ENCODE peak calls at places on chromosomes 3 and 15, in eight cellular contexts. P is tibial artery, M is upper lobe of right lung, Y is endothelial cell of umbilical vein, E is fibroblast of the aortic adventitia, U is body of pancreas, C is AG04449, N is Panc1. W is an unnamed sample.

GRCh38 chr3:52877085-52877484 is 20.3 kb downstream of the STIMATE start:
- DNase-seq in P (no peak), M (no peak), Y (no peak), E (no peak), U (no peak), C (no peak), N (no peak), W (no peak)

GRCh38 chr3:120457827-120458226 is 7.0 kb upstream of the FSTL1 start:
- DNase-seq in P (no peak), M (no peak), Y (no peak), E (no peak), U (no peak), C (no peak), N (no peak), W (no peak)

GRCh38 chr3:31305324-31305723 is 227.4 kb upstream of the STT3B start:
- DNase-seq in P (no peak), M (no peak), Y (no peak), E (no peak), U (no peak), C (no peak), N (no peak), W (no peak)

GRCh38 chr3:150202696-150203095 is 205.4 kb upstream of the TSC22D2 start:
- DNase-seq in P (no peak), M (no peak), Y (no peak), E (no peak), U (no peak), C (no peak), N (no peak), W (no peak)

GRCh38 chr3:127637971-127638370 is 9.0 kb downstream of the PODXL2 start:
- DNase-seq in P (no peak), M (no peak), Y (no peak), E (no peak), U (no peak), C (no peak), N (no peak), W (peak; percentile 20)

GRCh38 chr3:141380987-141381386 is 12.7 kb downstream of the ZBTB38 start:
- DNase-seq in P (no peak), M (no peak), Y (no peak), E (no peak), U (no peak), C (no peak), N (no peak), W (no peak)

GRCh38 chr15:70528270-70528706 is 235.1 kb downstream of the UACA start:
- DNase-seq in P (no peak), M (no peak), Y (peak; percentile 70), E (peak; percentile 53), U (no peak), C (no peak), N (no peak), W (no peak)

GRCh38 chr15:80736571-80736970 is 41.5 kb downstream of the ABHD17C start:
- DNase-seq in P (no peak), M (no peak), Y (peak; percentile 70), E (peak; percentile 25), U (no peak), C (no peak), N (no peak), W (no peak)

GRCh38 chr15:81789403-81789802 is 256.4 kb downstream of the MEX3B start:
- DNase-seq in P (no peak), M (no peak), Y (no peak), E (no peak), U (no peak), C (no peak), N (no peak), W (no peak)

GRCh38 chr3:105559856-105560255 is 193.1 kb downstream of the ALCAM start:
- DNase-seq in P (no peak), M (no peak), Y (no peak), E (no peak), U (no peak), C (no peak), N (no peak), W (no peak)

GRCh38 chr3:183252973-183253363 is at the start of gene B3GNT5:
- DNase-seq in P (no peak), M (peak; percentile 92), Y (peak; percentile 16), E (no peak), U (peak; percentile 90), C (no peak), N (no peak), W (peak; percentile 67)

GRCh38 chr3:183252108-183252782 is 808 bp upstream of the B3GNT5 start:
- DNase-seq in P (no peak), M (no peak), Y (no peak), E (no peak), U (no peak), C (no peak), N (no peak), W (peak; percentile 36)

GRCh38 chr3:183253364-183253960 is 409 bp downstream of the B3GNT5 start:
- DNase-seq in P (peak; percentile 84), M (peak; percentile 91), Y (peak; percentile 71), E (peak; percentile 67), U (peak; percentile 81), C (no peak), N (no peak), W (peak; percentile 89)

GRCh38 chr3:183253961-183254815 is 1.1 kb downstream of the B3GNT5 start:
- DNase-seq in P (peak; percentile 66), M (peak; percentile 83), Y (peak; percentile 55), E (no peak), U (peak; percentile 70), C (no peak), N (no peak), W (no peak)

DNA sequence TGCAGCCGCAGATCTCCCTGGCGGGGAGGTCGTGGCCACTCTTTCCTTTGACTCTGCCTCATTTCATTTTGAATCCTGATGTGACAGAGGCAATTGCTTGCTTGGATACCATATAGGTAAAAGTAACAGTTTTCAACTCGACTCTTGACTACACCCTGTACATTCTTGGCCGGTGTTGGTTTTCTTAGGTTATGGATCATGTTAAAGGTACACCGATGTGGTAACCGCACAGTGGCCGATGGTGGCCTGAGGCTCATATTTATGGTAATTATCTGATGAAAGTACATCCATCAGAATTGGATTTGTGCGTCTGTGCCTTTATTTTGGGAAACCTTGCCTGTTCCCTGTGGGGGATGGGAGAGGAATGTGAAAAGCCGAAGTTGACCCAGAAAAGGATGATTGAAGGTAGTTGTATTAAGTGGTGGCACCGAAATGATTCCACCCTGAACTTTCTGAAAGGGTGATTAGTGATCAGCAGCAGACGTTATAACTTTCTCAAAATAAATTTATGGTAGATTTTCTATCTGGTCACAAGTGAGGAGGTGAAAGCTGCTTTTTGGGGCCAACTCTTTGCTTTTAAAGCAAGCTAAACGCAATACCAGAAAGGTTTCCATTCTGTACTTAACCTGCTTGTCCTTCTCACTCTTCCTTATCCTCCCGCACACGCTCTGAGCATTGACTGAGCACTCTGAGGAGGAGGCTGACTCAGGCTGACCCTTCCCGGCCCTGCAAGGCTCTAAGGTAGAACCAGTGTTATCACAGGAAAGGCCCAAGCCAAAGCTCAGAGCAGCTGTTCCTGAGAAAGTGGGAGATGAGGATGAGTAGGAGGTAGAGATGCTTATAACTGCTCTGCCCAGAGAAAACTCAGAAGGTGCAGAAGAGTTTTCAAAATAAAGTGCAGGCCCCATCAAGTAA is 2.0 kb downstream of the B3GNT5 start:
- DNase-seq in P (no peak), M (no peak), Y (peak; percentile 42), E (no peak), U (no peak), C (no peak), N (no peak), W (peak; percentile 69)
- H3K4me3 ChIP-seq in P (peak overlapping the region; percentile 51), M (peak overlapping the region; percentile 81), Y (peak overlapping the region; percentile 62), E (peak overlapping the region; percentile 80), U (peak overlapping the region; percentile 70), C (peak overlapping the region; percentile 69), N (peak overlapping the region; percentile 95), W (peak overlapping the region; percentile 75)

DNA sequence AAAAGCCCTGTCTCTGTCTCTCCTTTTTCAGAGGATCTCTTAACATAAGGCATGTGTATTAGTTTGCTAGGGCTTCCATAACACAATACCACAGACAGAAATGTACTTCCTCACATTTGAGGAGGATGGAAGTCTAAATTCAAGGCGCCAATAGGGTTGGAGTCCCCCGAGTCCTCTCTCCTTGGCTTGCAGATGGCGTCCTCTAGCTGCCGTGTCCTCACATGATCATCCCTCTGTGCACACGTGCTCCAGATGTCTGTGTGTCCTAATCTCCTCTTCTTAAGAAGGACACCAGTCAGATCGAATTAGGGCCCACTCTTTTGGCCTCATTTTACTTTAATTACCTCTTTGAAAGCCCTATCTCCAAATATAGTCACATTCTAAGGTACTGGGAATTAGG is 23.1 kb upstream of the BFSP2 start:
- DNase-seq in P (no peak), M (no peak), Y (no peak), E (no peak), U (no peak), C (no peak), N (no peak), W (peak; percentile 10)
- TF ChIP-seq CTCF in P (no peak), M (no peak), Y (no peak), E (no peak), U (no peak), C (no peak), N (peak; percentile 53), W (no peak)

DNA sequence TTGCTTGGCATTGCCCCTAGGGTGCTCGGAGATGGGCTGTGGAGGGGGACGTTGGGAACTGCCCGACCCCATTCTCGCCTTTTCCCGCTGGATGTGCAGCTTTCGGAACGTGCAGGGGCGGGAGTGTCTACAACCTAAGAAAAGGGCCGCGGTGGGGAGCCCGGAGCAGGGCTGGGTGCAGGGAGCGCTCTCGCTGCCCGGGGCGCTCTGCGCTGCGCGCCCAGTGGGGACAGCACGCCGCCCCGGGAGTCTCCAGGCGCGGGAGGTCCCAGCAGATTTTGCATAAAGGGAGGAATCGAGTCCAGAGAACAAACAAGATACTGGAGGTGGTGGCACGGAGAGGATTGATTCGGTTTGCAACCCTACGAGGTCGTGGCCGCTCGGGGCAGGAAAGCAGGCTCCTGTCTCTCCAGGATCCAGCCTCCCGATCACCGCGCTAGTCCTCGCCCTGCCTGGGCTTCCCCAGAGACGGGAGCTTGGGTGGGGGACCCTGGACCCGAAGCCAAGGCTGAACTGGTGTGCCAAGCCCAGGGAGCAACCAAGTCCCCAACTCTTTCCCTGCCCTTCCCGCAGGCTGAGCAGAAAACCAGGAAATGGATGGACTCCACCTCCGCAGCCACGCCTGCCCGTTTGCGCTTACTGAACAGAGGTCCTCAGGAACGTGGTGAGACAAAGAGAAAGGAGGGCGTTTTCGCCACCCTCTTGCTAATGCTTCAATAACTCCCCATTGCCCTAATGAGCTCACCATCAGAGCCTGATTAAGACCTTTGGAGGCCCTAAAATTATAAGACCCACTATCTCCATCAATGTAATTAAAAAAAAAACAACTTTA is 59.7 kb downstream of the NOX5 start:
- DNase-seq in P (no peak), M (peak; percentile 80), Y (peak; percentile 70), E (peak; percentile 42), U (peak; percentile 65), C (no peak), N (peak; percentile 18), W (peak; percentile 76)
- H3K4me3 ChIP-seq in P (peak overlapping the region; percentile 46), M (peak overlapping the region; percentile 61), Y (peak overlapping the region; percentile 47), E (peak overlapping the region; percentile 72), U (peak overlapping the region; percentile 37), C (peak overlapping the region; percentile 76), N (peak overlapping the region; percentile 77), W (peak overlapping the region; percentile 78)

DNA sequence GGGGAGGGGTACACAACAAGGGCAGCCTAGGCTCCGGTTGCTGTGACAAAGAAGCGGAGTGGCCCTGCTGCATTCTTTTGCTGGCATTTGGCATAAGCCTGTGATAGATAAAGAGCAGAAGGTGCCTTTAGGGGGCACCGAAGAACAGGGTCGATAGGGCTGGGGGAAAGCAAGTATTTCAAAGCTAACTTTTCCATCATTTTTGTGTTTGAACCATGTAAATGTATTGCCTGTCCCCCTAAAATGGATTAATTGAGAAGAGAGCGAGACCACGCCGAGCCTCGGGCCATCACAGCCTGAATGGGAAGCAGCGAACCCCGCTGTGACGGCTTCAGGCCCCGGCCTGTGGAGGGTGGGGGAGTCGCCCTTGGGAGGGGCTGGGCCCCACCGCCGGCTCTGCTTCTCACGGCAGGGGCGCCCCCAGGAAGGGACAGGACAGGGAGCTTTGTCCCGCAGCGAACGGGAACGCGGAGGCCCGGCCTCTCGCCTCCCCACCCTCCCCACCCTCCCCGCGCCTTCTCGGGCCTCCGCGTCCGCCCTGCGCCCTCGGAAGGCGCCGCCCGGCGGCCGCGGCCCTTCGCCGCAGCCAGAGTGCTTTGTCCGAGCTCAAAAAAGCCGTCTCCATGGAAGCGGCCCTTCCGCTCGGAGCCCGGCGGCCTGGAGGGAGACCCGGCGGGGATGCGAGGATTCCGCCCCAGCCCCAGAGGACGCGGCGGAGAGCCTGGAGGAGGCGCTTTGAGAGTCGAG is 32.4 kb upstream of the ALDH1L1 start:
- DNase-seq in P (peak; percentile 72), M (peak; percentile 75), Y (peak; percentile 47), E (peak; percentile 31), U (peak; percentile 68), C (no peak), N (no peak), W (peak; percentile 87)
- TF ChIP-seq CTCF in P (peak; percentile 64), M (peak; percentile 36), Y (peak; percentile 29), E (peak; percentile 24), U (peak; percentile 54), C (peak; percentile 39), N (peak; percentile 82), W (peak; percentile 40)

W was measured in foreskin fibroblast.